ENCODE peak calls at places on chromosomes 4 and X, in nine cellular contexts. One of them, this sample, is unnamed.

GRCh38 chrX:6968231-6968630 is 179.3 kb upstream of the STS start:
- DNase-seq in tibial artery: no peak
- DNase-seq in stimulated activated naive B cell treated with anti-CD40 and anti-IgM and Interleukin-4, amounts not matched to agents 10 μg/mL and 1 μg/mL and 100 μg/mL, for 72 hours: no peak
- DNase-seq in Ammon's horn: no peak
- DNase-seq in foreskin melanocyte: no peak
- DNase-seq in GM06990: no peak
- DNase-seq in A172: no peak
- DNase-seq in activated CD8-positive, alpha-beta T cell treated with anti-CD3 and anti-CD28 coated beads, Interleukin-2, amount 10 ng/mL, durations not matched to agents 7 days and 5 days: no peak
- DNase-seq in epithelial cell of esophagus: no peak
- DNase-seq in this sample: no peak

GRCh38 chr4:18957721-18958120 is 936.2 kb upstream of the LCORL start:
- DNase-seq in tibial artery: no peak
- DNase-seq in stimulated activated naive B cell treated with anti-CD40 and anti-IgM and Interleukin-4, amounts not matched to agents 10 μg/mL and 1 μg/mL and 100 μg/mL, for 72 hours: no peak
- DNase-seq in Ammon's horn: no peak
- DNase-seq in foreskin melanocyte: no peak
- DNase-seq in GM06990: no peak
- DNase-seq in A172: no peak
- DNase-seq in activated CD8-positive, alpha-beta T cell treated with anti-CD3 and anti-CD28 coated beads, Interleukin-2, amount 10 ng/mL, durations not matched to agents 7 days and 5 days: no peak
- DNase-seq in epithelial cell of esophagus: no peak
- DNase-seq in this sample: no peak

GRCh38 chr4:80419946-80420345 is 84.4 kb downstream of the CFAP299 start:
- DNase-seq in tibial artery: no peak
- DNase-seq in stimulated activated naive B cell treated with anti-CD40 and anti-IgM and Interleukin-4, amounts not matched to agents 10 μg/mL and 1 μg/mL and 100 μg/mL, for 72 hours: no peak
- DNase-seq in Ammon's horn: no peak
- DNase-seq in foreskin melanocyte: no peak
- DNase-seq in GM06990: no peak
- DNase-seq in A172: no peak
- DNase-seq in activated CD8-positive, alpha-beta T cell treated with anti-CD3 and anti-CD28 coated beads, Interleukin-2, amount 10 ng/mL, durations not matched to agents 7 days and 5 days: no peak
- DNase-seq in epithelial cell of esophagus: no peak
- DNase-seq in this sample: no peak

GRCh38 chrX:24899391-24899790 is 116.4 kb downstream of the ARX start:
- DNase-seq in tibial artery: no peak
- DNase-seq in stimulated activated naive B cell treated with anti-CD40 and anti-IgM and Interleukin-4, amounts not matched to agents 10 μg/mL and 1 μg/mL and 100 μg/mL, for 72 hours: no peak
- DNase-seq in Ammon's horn: no peak
- DNase-seq in foreskin melanocyte: no peak
- DNase-seq in GM06990: no peak
- DNase-seq in A172: no peak
- DNase-seq in activated CD8-positive, alpha-beta T cell treated with anti-CD3 and anti-CD28 coated beads, Interleukin-2, amount 10 ng/mL, durations not matched to agents 7 days and 5 days: no peak
- DNase-seq in epithelial cell of esophagus: no peak
- DNase-seq in this sample: no peak

GRCh38 chr4:184343400-184344177 is 125.9 kb upstream of the ENPP6 start:
- DNase-seq in tibial artery: peak
- DNase-seq in stimulated activated naive B cell treated with anti-CD40 and anti-IgM and Interleukin-4, amounts not matched to agents 10 μg/mL and 1 μg/mL and 100 μg/mL, for 72 hours: peak
- DNase-seq in Ammon's horn: peak
- DNase-seq in foreskin melanocyte: peak
- DNase-seq in GM06990: peak
- DNase-seq in A172: peak
- DNase-seq in activated CD8-positive, alpha-beta T cell treated with anti-CD3 and anti-CD28 coated beads, Interleukin-2, amount 10 ng/mL, durations not matched to agents 7 days and 5 days: peak
- DNase-seq in epithelial cell of esophagus: peak
- DNase-seq in this sample: no peak

GRCh38 chr4:67871867-67872266 is 11.9 kb downstream of the TMPRSS11D start:
- DNase-seq in tibial artery: no peak
- DNase-seq in stimulated activated naive B cell treated with anti-CD40 and anti-IgM and Interleukin-4, amounts not matched to agents 10 μg/mL and 1 μg/mL and 100 μg/mL, for 72 hours: no peak
- DNase-seq in Ammon's horn: peak
- DNase-seq in foreskin melanocyte: peak
- DNase-seq in GM06990: no peak
- DNase-seq in A172: peak
- DNase-seq in activated CD8-positive, alpha-beta T cell treated with anti-CD3 and anti-CD28 coated beads, Interleukin-2, amount 10 ng/mL, durations not matched to agents 7 days and 5 days: no peak
- DNase-seq in epithelial cell of esophagus: peak
- DNase-seq in this sample: peak

GRCh38 chr4:102625232-102625930 is 124.2 kb downstream of the NFKB1 start:
- DNase-seq in tibial artery: no peak
- DNase-seq in stimulated activated naive B cell treated with anti-CD40 and anti-IgM and Interleukin-4, amounts not matched to agents 10 μg/mL and 1 μg/mL and 100 μg/mL, for 72 hours: peak
- DNase-seq in Ammon's horn: peak
- DNase-seq in foreskin melanocyte: peak
- DNase-seq in GM06990: peak
- DNase-seq in A172: no peak
- DNase-seq in activated CD8-positive, alpha-beta T cell treated with anti-CD3 and anti-CD28 coated beads, Interleukin-2, amount 10 ng/mL, durations not matched to agents 7 days and 5 days: peak
- DNase-seq in epithelial cell of esophagus: peak
- DNase-seq in this sample: peak

GRCh38 chrX:46044486-46044885 is 500.7 kb downstream of the ZNF674 start:
- DNase-seq in tibial artery: no peak
- DNase-seq in stimulated activated naive B cell treated with anti-CD40 and anti-IgM and Interleukin-4, amounts not matched to agents 10 μg/mL and 1 μg/mL and 100 μg/mL, for 72 hours: no peak
- DNase-seq in Ammon's horn: no peak
- DNase-seq in foreskin melanocyte: no peak
- DNase-seq in GM06990: no peak
- DNase-seq in A172: no peak
- DNase-seq in activated CD8-positive, alpha-beta T cell treated with anti-CD3 and anti-CD28 coated beads, Interleukin-2, amount 10 ng/mL, durations not matched to agents 7 days and 5 days: no peak
- DNase-seq in epithelial cell of esophagus: peak
- DNase-seq in this sample: no peak

GRCh38 chr4:94856030-94856429 is 98.3 kb downstream of the BMPR1B start:
- DNase-seq in tibial artery: no peak
- DNase-seq in stimulated activated naive B cell treated with anti-CD40 and anti-IgM and Interleukin-4, amounts not matched to agents 10 μg/mL and 1 μg/mL and 100 μg/mL, for 72 hours: no peak
- DNase-seq in Ammon's horn: no peak
- DNase-seq in foreskin melanocyte: no peak
- DNase-seq in GM06990: no peak
- DNase-seq in A172: no peak
- DNase-seq in activated CD8-positive, alpha-beta T cell treated with anti-CD3 and anti-CD28 coated beads, Interleukin-2, amount 10 ng/mL, durations not matched to agents 7 days and 5 days: no peak
- DNase-seq in epithelial cell of esophagus: no peak
- DNase-seq in this sample: no peak

GRCh38 chr4:78345237-78345636 is 206.3 kb upstream of the ANXA3 start:
- DNase-seq in tibial artery: no peak
- DNase-seq in stimulated activated naive B cell treated with anti-CD40 and anti-IgM and Interleukin-4, amounts not matched to agents 10 μg/mL and 1 μg/mL and 100 μg/mL, for 72 hours: no peak
- DNase-seq in Ammon's horn: no peak
- DNase-seq in foreskin melanocyte: no peak
- DNase-seq in GM06990: no peak
- DNase-seq in A172: no peak
- DNase-seq in activated CD8-positive, alpha-beta T cell treated with anti-CD3 and anti-CD28 coated beads, Interleukin-2, amount 10 ng/mL, durations not matched to agents 7 days and 5 days: no peak
- DNase-seq in epithelial cell of esophagus: no peak
- DNase-seq in this sample: no peak

GRCh38 chrX:106897259-106897658 is 5.9 kb downstream of the RIPPLY1 start:
- DNase-seq in tibial artery: no peak
- DNase-seq in stimulated activated naive B cell treated with anti-CD40 and anti-IgM and Interleukin-4, amounts not matched to agents 10 μg/mL and 1 μg/mL and 100 μg/mL, for 72 hours: no peak
- DNase-seq in Ammon's horn: no peak
- DNase-seq in foreskin melanocyte: no peak
- DNase-seq in GM06990: no peak
- DNase-seq in A172: peak
- DNase-seq in activated CD8-positive, alpha-beta T cell treated with anti-CD3 and anti-CD28 coated beads, Interleukin-2, amount 10 ng/mL, durations not matched to agents 7 days and 5 days: no peak
- DNase-seq in epithelial cell of esophagus: peak
- DNase-seq in this sample: no peak

GRCh38 chr4:121696140-121696640 is 590 bp downstream of the ANXA5 start:
- DNase-seq in tibial artery: peak
- DNase-seq in stimulated activated naive B cell treated with anti-CD40 and anti-IgM and Interleukin-4, amounts not matched to agents 10 μg/mL and 1 μg/mL and 100 μg/mL, for 72 hours: peak
- DNase-seq in Ammon's horn: peak
- DNase-seq in foreskin melanocyte: peak
- DNase-seq in GM06990: peak
- DNase-seq in A172: peak
- DNase-seq in activated CD8-positive, alpha-beta T cell treated with anti-CD3 and anti-CD28 coated beads, Interleukin-2, amount 10 ng/mL, durations not matched to agents 7 days and 5 days: peak
- DNase-seq in epithelial cell of esophagus: peak
- DNase-seq in this sample: peak